ENCODE peak calls at places on chromosomes 6 and 20, in six cellular contexts. O is lower lobe of right lung, Z is cardiac muscle cell, K is foreskin keratinocyte, P is kidney epithelial cell, N is PC-9. S is an unnamed sample.

GRCh38 chr6:2081155-2082138 is 164.0 kb downstream of the GMDS start:
- DNase-seq in O (no peak), K (no peak), Z (no peak), N (no peak), P (no peak), S (no peak)

GRCh38 chr20:39706089-39706721 is 744.1 kb downstream of the DHX35 start:
- DNase-seq in P (no peak), O (no peak), N (no peak), Z (no peak), K (no peak), S (no peak)

GRCh38 chr6:166588691-166589333 is 2.3 kb upstream of the RAMACL start:
- DNase-seq in O (no peak), N (no peak), K (no peak), P (no peak), Z (no peak), S (no peak)

GRCh38 chr6:52808660-52809059 is 5.0 kb upstream of the GSTA1 start:
- DNase-seq in O (no peak), K (no peak), Z (no peak), P (no peak), N (no peak), S (no peak)

GRCh38 chr6:126153661-126154060 is 167.3 kb downstream of the TRMT11 start:
- DNase-seq in Z (no peak), P (no peak), O (no peak), N (no peak), K (no peak), S (no peak)

GRCh38 chr6:111973897-111974639 is 79.8 kb upstream of the CCN6 start:
- DNase-seq in O (no peak), N (no peak), Z (no peak), K (no peak), P (no peak), S (no peak)

GRCh38 chr20:49768204-49769124 is 44.2 kb upstream of the SLC9A8 start:
- DNase-seq in Z (no peak), K (peak; percentile 80), N (peak; percentile 100), P (peak; percentile 89), O (peak; percentile 70), S (peak; percentile 83)

GRCh38 chr6:108105584-108105983 is 31.0 kb upstream of the OSTM1 start:
- DNase-seq in N (no peak), K (no peak), Z (no peak), O (no peak), P (no peak), S (no peak)

GRCh38 chr6:39553811-39554802 is 171.1 kb downstream of the KIF6 start:
- DNase-seq in K (no peak), N (no peak), O (no peak), P (no peak), Z (peak; percentile 14), S (no peak)

GRCh38 chr6:117776441-117776840 is 101.2 kb downstream of the NUS1 start:
- DNase-seq in P (no peak), Z (peak; percentile 18), N (no peak), O (no peak), K (peak; percentile 17), S (no peak)
- TF ChIP-seq CTCF in P (peak; percentile 19), Z (no peak), N (no peak), O (no peak), K (no peak), S (no peak)

DNA sequence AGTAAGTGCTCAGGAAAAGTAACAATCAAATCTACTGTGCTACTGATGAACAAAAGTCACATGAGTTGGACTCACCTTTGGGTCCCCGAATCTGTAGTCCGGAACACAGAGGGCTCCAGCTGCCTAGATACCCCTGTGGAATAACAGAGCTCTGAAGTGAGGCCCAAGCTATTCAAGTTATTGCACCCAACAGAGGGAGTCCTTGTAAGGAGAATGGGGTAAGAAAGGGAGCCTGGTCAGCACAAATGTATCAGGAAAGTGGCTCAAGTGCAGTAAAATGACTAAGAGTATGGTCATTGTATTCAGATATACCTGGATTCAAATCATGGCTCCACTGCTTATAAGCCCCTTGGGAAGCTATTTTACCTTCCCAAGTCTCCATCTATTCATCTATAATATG is 20.9 kb downstream of the EDN1 start:
- DNase-seq in N (no peak), O (no peak), P (no peak), K (peak; percentile 79), Z (no peak), S (peak; percentile 59)
- TF ChIP-seq CTCF in N (no peak), O (no peak), P (no peak), K (peak; percentile 58), Z (peak; percentile 20), S (no peak)

GRCh38 chr6:32689531-32690505 is 23.4 kb upstream of the HLA-DQB1 start:
- DNase-seq in N (no peak), Z (no peak), O (no peak), K (no peak), P (no peak), S (no peak)

GRCh38 chr6:32692019-32692418 is 25.6 kb upstream of the HLA-DQB1 start:
- DNase-seq in O (peak; percentile 50), P (no peak), N (no peak), K (peak; percentile 47), Z (peak; percentile 19), S (peak; percentile 81)
- TF ChIP-seq CTCF in O (peak; percentile 52), P (peak; percentile 38), N (no peak), K (peak; percentile 61), Z (no peak), S (peak; percentile 83)

DNA sequence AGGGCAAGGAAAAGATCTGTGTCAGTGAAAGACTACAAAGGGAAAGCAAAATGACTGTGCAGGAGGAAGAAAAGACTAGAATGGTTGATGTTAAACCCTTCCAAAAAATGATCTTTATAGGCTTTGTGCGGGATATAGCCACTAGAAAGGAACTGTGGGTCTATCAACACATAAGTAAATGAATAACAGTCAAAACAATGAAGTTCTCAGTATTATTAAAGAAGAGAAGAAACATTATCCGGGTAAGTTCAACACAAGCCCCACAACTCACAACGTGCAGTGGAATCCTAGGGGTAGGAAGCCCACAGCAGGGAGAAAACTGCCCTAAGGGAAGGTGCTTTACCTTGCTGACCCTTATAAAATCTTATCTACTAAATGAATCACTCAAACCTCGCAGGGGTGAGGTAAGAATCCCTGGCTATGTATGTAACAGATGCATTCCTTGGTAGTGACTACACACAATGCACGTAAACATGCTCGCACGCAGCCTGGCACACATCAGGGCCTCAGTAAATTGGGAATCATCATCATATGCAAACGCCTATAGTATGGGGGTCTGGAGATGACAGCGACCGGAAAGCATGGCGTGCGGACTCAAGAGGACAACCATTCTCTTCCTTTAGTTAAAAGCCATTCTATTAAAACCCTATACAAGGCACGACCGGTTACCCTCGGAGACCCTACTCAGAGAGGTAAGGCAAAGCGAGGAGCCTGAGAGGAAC is 11.3 kb downstream of the TFAP2A start:
- DNase-seq in K (peak; percentile 97), Z (no peak), P (peak; percentile 53), O (no peak), N (peak; percentile 94), S (peak; percentile 47)
- TF ChIP-seq CTCF in K (no peak), Z (no peak), P (no peak), O (no peak), N (no peak), S (no peak)

DNA sequence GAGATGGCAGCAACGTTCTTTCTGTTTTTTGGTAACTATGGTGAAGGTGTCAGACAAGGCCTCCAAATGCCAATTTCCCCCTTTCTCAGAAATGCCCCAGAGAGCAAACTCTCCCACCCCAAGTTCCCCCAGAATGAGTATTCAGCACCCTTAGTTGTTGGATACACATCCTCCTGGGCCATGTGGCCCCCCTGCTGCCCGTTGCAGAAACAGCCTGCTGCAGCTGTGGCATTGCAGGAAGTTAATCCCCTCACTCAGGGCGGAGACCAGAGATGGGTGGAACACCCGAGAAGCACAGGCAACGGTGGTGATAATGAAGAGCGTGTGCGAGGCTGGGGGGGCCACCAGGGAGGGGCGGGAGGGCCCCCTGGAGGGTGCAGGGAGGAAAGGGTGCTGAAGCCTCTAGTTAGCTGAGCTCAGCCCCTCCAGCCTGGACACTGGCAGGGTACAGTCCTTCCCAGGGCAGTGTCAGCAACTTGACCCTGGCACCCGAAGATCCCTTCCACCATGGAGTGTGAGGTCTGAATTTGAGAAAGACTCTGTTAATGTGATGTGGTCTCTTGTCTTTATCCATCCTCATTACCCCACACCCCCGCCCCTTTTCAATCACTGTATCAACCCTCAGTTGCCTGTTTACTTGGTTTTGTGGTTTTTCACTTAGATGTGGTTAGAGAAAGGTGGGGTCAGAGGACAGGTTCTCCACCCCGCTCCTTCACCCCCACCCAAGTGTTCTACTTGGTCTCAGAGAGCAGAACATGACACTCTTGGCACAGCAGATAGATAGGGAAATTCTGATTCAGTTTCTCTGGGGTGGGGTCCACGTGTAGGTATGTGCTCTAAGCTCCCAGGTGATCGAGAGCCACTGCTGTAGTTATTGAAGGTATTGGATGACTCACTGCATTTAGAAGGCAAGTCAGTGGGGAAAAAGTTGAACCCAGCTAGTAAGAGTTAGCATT is 208.8 kb upstream of the SUPT3H start:
- DNase-seq in Z (no peak), N (peak; percentile 91), P (no peak), O (no peak), K (peak; percentile 93), S (no peak)
- TF ChIP-seq CTCF in Z (no peak), N (no peak), P (no peak), O (no peak), K (no peak), S (no peak)

GRCh38 chr6:122184260-122184934 is 215.1 kb upstream of the HSF2 start:
- DNase-seq in O (no peak), Z (peak; percentile 23), K (peak; percentile 26), P (no peak), N (no peak), S (no peak)
- TF ChIP-seq CTCF in O (peak; percentile 40), Z (peak; percentile 35), K (peak; percentile 65), P (peak; percentile 37), N (peak; percentile 62), S (no peak)

DNA sequence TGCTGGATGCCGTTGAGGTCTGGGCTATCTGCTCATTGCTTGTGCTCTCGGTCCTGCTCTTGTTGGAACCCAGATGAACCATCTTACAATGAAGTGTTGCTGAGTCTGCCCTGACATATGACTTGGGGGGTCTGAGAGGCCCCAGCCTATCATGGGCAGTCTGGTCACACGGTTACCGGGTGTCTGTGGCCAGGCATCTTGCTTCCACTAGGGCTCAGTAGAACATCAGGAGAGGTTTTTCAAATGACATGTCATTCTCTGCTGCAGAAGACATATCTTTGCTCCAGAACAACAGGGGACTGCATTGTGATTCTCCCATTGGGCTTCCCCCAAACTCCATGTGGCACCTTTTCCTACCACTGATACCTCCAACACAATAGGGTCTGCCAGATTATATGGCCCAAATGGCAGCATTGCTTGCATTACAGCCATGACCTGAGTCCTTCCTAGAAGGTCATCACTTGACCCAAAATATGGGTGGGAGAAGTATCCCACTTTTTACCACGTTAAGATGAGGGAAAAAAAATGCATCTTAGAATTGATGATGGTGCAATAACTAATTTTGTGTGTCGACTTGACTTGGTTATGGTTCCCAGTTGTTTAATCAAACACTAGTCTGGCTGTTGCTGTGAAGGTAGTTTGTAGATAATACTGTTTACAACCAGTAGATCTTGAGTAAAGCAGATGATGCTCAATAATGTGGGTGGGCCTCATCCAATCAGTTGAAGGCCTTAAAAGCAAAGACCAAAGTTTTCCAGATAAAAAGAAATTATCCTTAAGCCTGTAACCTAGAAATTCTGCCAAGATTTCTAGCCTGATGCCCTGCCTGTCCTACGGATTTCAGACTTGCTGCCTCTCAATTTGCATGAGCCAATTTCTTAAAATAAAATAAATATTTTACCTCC is 241.0 kb downstream of the QKI start:
- DNase-seq in Z (no peak), O (no peak), P (no peak), K (no peak), N (no peak), S (no peak)
- TF ChIP-seq CTCF in Z (no peak), O (peak; percentile 9), P (no peak), K (no peak), N (no peak), S (no peak)

DNA sequence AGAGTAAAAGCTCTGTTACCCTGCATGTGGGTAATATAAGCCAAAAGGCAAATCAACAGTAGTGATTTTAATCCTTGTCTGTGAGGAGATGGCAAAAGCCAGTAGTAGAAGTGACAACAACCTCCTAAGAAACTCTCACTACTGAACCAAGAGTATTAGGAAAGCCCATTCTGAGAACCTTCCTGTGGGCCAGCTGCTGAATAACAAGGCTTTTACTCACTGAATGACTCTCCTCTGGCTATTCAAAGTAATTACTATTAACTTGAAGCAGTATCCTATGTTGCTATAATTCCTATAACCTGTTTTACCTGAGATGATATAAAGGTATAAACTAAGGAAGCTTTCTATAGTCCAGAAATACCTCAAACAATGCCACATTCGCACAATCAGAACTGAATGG is 55.1 kb downstream of the CHD6 start:
- DNase-seq in K (peak; percentile 38), N (peak; percentile 20), O (no peak), Z (no peak), P (no peak), S (no peak)
- TF ChIP-seq CTCF in K (no peak), N (no peak), O (no peak), Z (no peak), P (no peak), S (no peak)